ENCODE peak calls at places on chromosomes 6 and 20, in six cellular contexts. G is lung; B is sigmoid colon; N is A549; S is adrenal gland; Z is CD8-positive, alpha-beta T cell. D is an unnamed sample. For H3K4me1, the result is how much of the 10 kb centered on the place peaks cover.

GRCh38 chr6:3281669-3282460 is 23.1 kb downstream of the PSMG4 start:
- DNase-seq in G (no peak), B (peak), N (peak), S (no peak), Z (no peak), D (peak)

GRCh38 chr6:47073125-47074110 is 31.3 kb upstream of the ADGRF1 start:
- DNase-seq in G (no peak), B (no peak), N (peak), S (no peak), Z (no peak), D (no peak)

GRCh38 chr6:155400022-155400965 is 55.3 kb downstream of the NOX3 start:
- DNase-seq in G (no peak), B (no peak), N (no peak), S (peak), Z (no peak), D (no peak)

GRCh38 chr6:37417393-37417792 is 15.6 kb upstream of the CMTR1 start:
- DNase-seq in G (no peak), B (no peak), N (no peak), S (no peak), Z (no peak), D (no peak)

GRCh38 chr20:47054945-47055344 is 160.3 kb downstream of the EYA2 start:
- DNase-seq in G (no peak), B (no peak), N (no peak), S (no peak), Z (no peak), D (no peak)

GRCh38 chr6:14728396-14729024 is 517.4 kb upstream of the JARID2 start:
- DNase-seq in G (peak), B (peak), N (no peak), S (peak), Z (no peak), D (peak)

GRCh38 chr20:20462185-20462584 is 94.3 kb downstream of the INSM1 start:
- DNase-seq in G (no peak), B (no peak), N (no peak), S (no peak), Z (no peak), D (no peak)

GRCh38 chr6:40407239-40407638 is 179.9 kb downstream of the LRFN2 start:
- DNase-seq in G (no peak), B (no peak), N (no peak), S (no peak), Z (no peak), D (no peak)

GRCh38 chr6:5054427-5054873 is 30.7 kb upstream of the PPP1R3G start:
- DNase-seq in G (no peak), B (no peak), N (no peak), S (no peak), Z (no peak), D (no peak)

GRCh38 chr20:12166053-12166717 is 248.5 kb downstream of the BTBD3 start:
- DNase-seq in G (peak), B (peak), N (no peak), S (peak), Z (no peak), D (no peak)

GRCh38 chr6:13368716-13369115 is 40.4 kb upstream of the TBC1D7 start:
- DNase-seq in G (no peak), B (no peak), N (no peak), S (no peak), Z (no peak), D (no peak)

GRCh38 chr6:159935633-159936032 is 33.2 kb upstream of the IGF2R start:
- DNase-seq in G (no peak), B (no peak), N (no peak), S (no peak), Z (no peak), D (no peak)

GRCh38 chr6:143397229-143398222 is 53.0 kb downstream of the ADAT2 start:
- DNase-seq in G (peak), B (no peak), N (peak), S (no peak), Z (no peak), D (no peak)

GRCh38 chr6:155162682-155163081 is 101.1 kb upstream of the CLDN20 start:
- DNase-seq in G (no peak), B (no peak), N (no peak), S (no peak), Z (no peak), D (no peak)

GRCh38 chr6:35082733-35083403 is 58.3 kb downstream of the TCP11 start:
- DNase-seq in G (no peak), B (peak), N (no peak), S (peak), Z (no peak), D (peak)

GRCh38 chr6:33299237-33299944 is 649 bp upstream of the RGL2 start:
- DNase-seq in G (peak), B (peak), N (peak), S (peak), Z (peak), D (peak)

GRCh38 chr6:110999634-111000270 is 17.9 kb downstream of the RPF2 start:
- DNase-seq in G (no peak), B (no peak), N (no peak), S (no peak), Z (no peak), D (no peak)

GRCh38 chr20:48467622-48468021 is 360.2 kb downstream of the PREX1 start:
- DNase-seq in G (no peak), B (no peak), N (no peak), S (peak), Z (no peak), D (peak)

DNA sequence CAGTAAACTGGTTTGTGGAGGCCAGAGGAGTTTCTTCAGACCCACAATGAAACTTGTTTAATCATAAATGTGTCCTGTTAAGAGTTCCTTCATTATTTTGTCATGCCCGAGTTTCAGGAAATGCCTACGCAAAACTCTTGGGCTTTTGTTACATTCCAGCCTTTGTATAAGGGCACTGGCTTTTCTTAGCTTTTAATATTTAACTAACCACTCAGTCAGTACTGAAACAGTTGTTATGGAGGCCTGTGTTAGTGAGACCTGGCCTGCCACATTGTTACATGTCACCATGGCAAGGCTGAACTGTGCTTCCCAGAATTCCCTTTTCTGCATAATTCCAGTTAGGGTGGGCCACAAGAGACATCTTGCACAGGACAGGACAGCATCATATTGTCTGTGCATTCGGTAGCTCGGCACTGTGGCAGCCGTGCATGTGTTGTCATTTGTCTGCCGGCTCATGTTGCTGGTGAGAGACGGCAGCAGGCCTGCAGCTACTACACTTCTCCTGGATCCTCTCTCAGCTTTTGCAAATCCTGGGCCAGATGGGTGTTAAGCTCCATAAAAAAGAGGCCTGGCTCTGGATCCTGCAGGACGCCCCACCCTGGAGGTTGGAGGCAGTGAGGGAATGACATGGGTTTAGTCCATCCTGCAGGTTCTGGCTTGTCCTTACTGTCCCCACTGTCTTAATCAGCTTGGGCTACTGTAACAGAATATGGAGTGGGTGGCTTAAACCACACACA is 128.7 kb upstream of the DTNBP1 start:
- DNase-seq in G (peak), B (no peak), N (no peak), S (no peak), Z (no peak), D (no peak)
- H3K4me1 ChIP-seq in G (under half), B (under half), N (under half), S (under half), Z (under half), D (under half)

DNA sequence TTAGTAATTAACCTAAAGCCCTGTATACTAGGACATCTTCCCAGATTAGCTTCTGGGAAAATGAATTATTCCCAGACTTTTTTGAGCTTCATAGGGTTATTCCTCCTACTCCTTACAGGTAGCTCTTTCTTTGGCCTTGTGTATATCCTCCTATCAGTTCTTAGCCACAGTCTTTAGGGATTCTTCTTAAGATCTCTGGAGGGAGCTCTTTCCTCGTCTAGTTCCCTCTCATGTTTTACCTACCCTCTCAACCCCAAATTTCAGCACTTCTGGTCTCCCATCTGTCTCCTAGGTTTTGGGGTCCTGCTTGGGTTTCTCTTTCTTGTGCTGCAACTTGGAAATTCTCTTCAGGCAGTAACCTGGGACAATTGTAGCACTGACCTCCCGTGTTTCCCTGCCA is 46.4 kb upstream of the SLC35B3 start:
- DNase-seq in G (no peak), B (no peak), N (no peak), S (no peak), Z (no peak), D (no peak)
- TF ChIP-seq CTCF in G (no peak), B (no peak), N (no peak), S (no peak), Z (no peak), D (no peak)

DNA sequence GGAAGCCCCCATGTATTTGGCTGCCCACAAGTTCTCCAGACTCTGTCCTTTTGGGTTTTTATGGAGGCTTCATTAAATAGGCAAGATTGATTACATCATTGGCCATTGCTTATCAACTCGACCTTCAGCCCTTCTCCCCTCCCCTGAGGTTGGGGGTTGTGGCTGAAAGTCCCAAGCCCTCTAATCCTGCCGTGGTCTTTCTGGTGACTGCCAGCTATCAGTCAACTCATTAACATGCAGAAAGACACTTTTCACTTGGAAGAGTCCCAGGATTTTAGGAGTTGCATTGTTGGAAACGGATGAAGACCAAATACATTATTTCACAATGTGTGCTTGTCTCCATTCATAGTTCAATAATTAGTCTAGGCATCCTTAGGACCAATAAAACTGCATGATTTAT is 9.5 kb downstream of the CDC5L start:
- DNase-seq in G (no peak), B (no peak), N (no peak), S (no peak), Z (no peak), D (no peak)
- H3K27ac ChIP-seq in G (no peak), B (no peak), N (no peak), S (no peak), Z (no peak), D (no peak)

GRCh38 chr6:36122495-36123269 is 7.6 kb upstream of the MAPK13 start:
- DNase-seq in G (no peak), B (no peak), N (no peak), S (peak), Z (no peak), D (no peak)
- H3K4me1 ChIP-seq in G (under half), B (under half), N (under half), S (under half), Z (half or more), D (half or more)

D was measured in spleen.